ENCODE peak calls at places on chromosomes 6 and 20, in six cellular contexts. One of them, this sample, is unnamed.

GRCh38 chr6:149474108-149474935 is 10.5 kb downstream of the ZC3H12D start:
- DNase-seq in lower lobe of right lung: no peak
- DNase-seq in A549: no peak
- DNase-seq in naive B cell: no peak
- DNase-seq in astrocyte of the cerebellum: no peak
- DNase-seq in NCI-H524: no peak
- DNase-seq in this sample: no peak

GRCh38 chr6:55528624-55529023 is 50.4 kb downstream of the HMGCLL1 start:
- DNase-seq in A549: peak
- DNase-seq in lower lobe of right lung: no peak
- DNase-seq in NCI-H524: no peak
- DNase-seq in naive B cell: no peak
- DNase-seq in astrocyte of the cerebellum: no peak
- DNase-seq in this sample: no peak

GRCh38 chr6:81263531-81264168 is 488.8 kb downstream of the TENT5A start:
- DNase-seq in naive B cell: no peak
- DNase-seq in lower lobe of right lung: no peak
- DNase-seq in NCI-H524: no peak
- DNase-seq in astrocyte of the cerebellum: no peak
- DNase-seq in A549: no peak
- DNase-seq in this sample: no peak

GRCh38 chr20:60087563-60088105 is 129.4 kb downstream of the CDH26 start:
- DNase-seq in naive B cell: no peak
- DNase-seq in A549: peak
- DNase-seq in NCI-H524: no peak
- DNase-seq in astrocyte of the cerebellum: no peak
- DNase-seq in lower lobe of right lung: no peak
- DNase-seq in this sample: no peak

GRCh38 chr6:25931411-25931709 is 869 bp upstream of the SLC17A2 start:
- DNase-seq in astrocyte of the cerebellum: no peak
- DNase-seq in lower lobe of right lung: no peak
- DNase-seq in NCI-H524: no peak
- DNase-seq in A549: no peak
- DNase-seq in naive B cell: no peak
- DNase-seq in this sample: no peak

GRCh38 chr6:142699391-142699790 is 245.6 kb downstream of the HIVEP2 start:
- DNase-seq in A549: no peak
- DNase-seq in lower lobe of right lung: no peak
- DNase-seq in NCI-H524: no peak
- DNase-seq in naive B cell: no peak
- DNase-seq in astrocyte of the cerebellum: no peak
- DNase-seq in this sample: no peak

GRCh38 chr6:92521553-92521952 is 897.8 kb downstream of the EPHA7 start:
- DNase-seq in lower lobe of right lung: no peak
- DNase-seq in astrocyte of the cerebellum: no peak
- DNase-seq in A549: no peak
- DNase-seq in naive B cell: no peak
- DNase-seq in NCI-H524: no peak
- DNase-seq in this sample: no peak

GRCh38 chr6:90463359-90463758 is 123.5 kb downstream of the MAP3K7 start:
- DNase-seq in lower lobe of right lung: no peak
- DNase-seq in astrocyte of the cerebellum: no peak
- DNase-seq in NCI-H524: no peak
- DNase-seq in A549: no peak
- DNase-seq in naive B cell: no peak
- DNase-seq in this sample: no peak

GRCh38 chr6:111625099-111625416 is 19.4 kb upstream of the TRAF3IP2 start:
- DNase-seq in A549: no peak
- DNase-seq in NCI-H524: no peak
- DNase-seq in naive B cell: no peak
- DNase-seq in lower lobe of right lung: no peak
- DNase-seq in astrocyte of the cerebellum: no peak
- DNase-seq in this sample: no peak

GRCh38 chr6:154615483-154616025 is 105.1 kb upstream of the CNKSR3 start:
- DNase-seq in lower lobe of right lung: peak
- DNase-seq in NCI-H524: no peak
- DNase-seq in A549: peak
- DNase-seq in astrocyte of the cerebellum: peak
- DNase-seq in naive B cell: no peak
- DNase-seq in this sample: peak

GRCh38 chr20:24134284-24134683 is 145.7 kb upstream of the GGTLC1 start:
- DNase-seq in astrocyte of the cerebellum: no peak
- DNase-seq in naive B cell: no peak
- DNase-seq in lower lobe of right lung: no peak
- DNase-seq in A549: no peak
- DNase-seq in NCI-H524: peak
- DNase-seq in this sample: no peak

GRCh38 chr6:131122007-131122406 is 13.3 kb upstream of the AKAP7 start:
- DNase-seq in A549: no peak
- DNase-seq in naive B cell: no peak
- DNase-seq in lower lobe of right lung: no peak
- DNase-seq in NCI-H524: no peak
- DNase-seq in astrocyte of the cerebellum: no peak
- DNase-seq in this sample: no peak

GRCh38 chr20:20037960-20038359 is 14.3 kb downstream of the CRNKL1 start:
- DNase-seq in lower lobe of right lung: no peak
- DNase-seq in astrocyte of the cerebellum: peak
- DNase-seq in naive B cell: no peak
- DNase-seq in NCI-H524: no peak
- DNase-seq in A549: no peak
- DNase-seq in this sample: no peak

GRCh38 chr6:147000545-147001488 is 203.4 kb upstream of the STXBP5 start:
- DNase-seq in NCI-H524: no peak
- DNase-seq in naive B cell: no peak
- DNase-seq in lower lobe of right lung: no peak
- DNase-seq in A549: no peak
- DNase-seq in astrocyte of the cerebellum: peak
- DNase-seq in this sample: no peak

GRCh38 chr6:154404791-154405400 is 48.3 kb upstream of the IPCEF1 start:
- DNase-seq in A549: no peak
- DNase-seq in astrocyte of the cerebellum: peak
- DNase-seq in naive B cell: no peak
- DNase-seq in lower lobe of right lung: no peak
- DNase-seq in NCI-H524: no peak
- DNase-seq in this sample: no peak

GRCh38 chr6:13725570-13725969 is 13.9 kb upstream of the RANBP9 start:
- DNase-seq in naive B cell: no peak
- DNase-seq in lower lobe of right lung: no peak
- DNase-seq in astrocyte of the cerebellum: no peak
- DNase-seq in NCI-H524: no peak
- DNase-seq in A549: peak
- DNase-seq in this sample: no peak

GRCh38 chr6:142644866-142645265 is 300.1 kb downstream of the HIVEP2 start:
- DNase-seq in naive B cell: no peak
- DNase-seq in lower lobe of right lung: no peak
- DNase-seq in astrocyte of the cerebellum: no peak
- DNase-seq in A549: no peak
- DNase-seq in NCI-H524: no peak
- DNase-seq in this sample: no peak

GRCh38 chr20:63494084-63494419 is 4.8 kb downstream of the EEF1A2 start:
- DNase-seq in A549: no peak
- DNase-seq in lower lobe of right lung: no peak
- DNase-seq in NCI-H524: no peak
- DNase-seq in astrocyte of the cerebellum: no peak
- DNase-seq in naive B cell: no peak
- DNase-seq in this sample: no peak

GRCh38 chr20:54138427-54138826 is 35.4 kb downstream of the CYP24A1 start:
- DNase-seq in lower lobe of right lung: no peak
- DNase-seq in A549: no peak
- DNase-seq in naive B cell: no peak
- DNase-seq in astrocyte of the cerebellum: no peak
- DNase-seq in NCI-H524: no peak
- DNase-seq in this sample: no peak

GRCh38 chr6:20712011-20712410 is 177.8 kb downstream of the CDKAL1 start:
- DNase-seq in lower lobe of right lung: no peak
- DNase-seq in A549: no peak
- DNase-seq in naive B cell: no peak
- DNase-seq in NCI-H524: no peak
- DNase-seq in astrocyte of the cerebellum: no peak
- DNase-seq in this sample: no peak